ENCODE peak calls at places on chromosome 19, in four cellular contexts. C is hypothalamus, V is astrocyte of the spinal cord, M is psoas muscle. S is an unnamed sample.

GRCh38 chr19:31346184-31346583 is 3.1 kb downstream of the TSHZ3 start:
- DNase-seq in V (no peak), C (no peak), M (no peak), S (no peak)

GRCh38 chr19:30968841-30969399 is 380.3 kb downstream of the TSHZ3 start:
- DNase-seq in V (no peak), C (no peak), M (no peak), S (no peak)

GRCh38 chr19:34503546-34504272 is 22.2 kb downstream of the WTIP start:
- DNase-seq in V (no peak), C (no peak), M (no peak), S (no peak)

GRCh38 chr19:43534811-43535761 is 2.1 kb downstream of the ZNF575 start:
- DNase-seq in C (peak), V (peak), M (peak), S (peak)

GRCh38 chr19:13526552-13526951 is 20.3 kb upstream of the CACNA1A start:
- DNase-seq in V (no peak), M (no peak), C (no peak), S (peak)

GRCh38 chr19:31338069-31338767 is 11.0 kb downstream of the TSHZ3 start:
- DNase-seq in C (no peak), V (peak), M (peak), S (peak)

GRCh38 chr19:1259873-1260748 is 9.0 kb upstream of the CIRBP start:
- DNase-seq in V (no peak), M (no peak), C (no peak), S (no peak)

GRCh38 chr19:5075603-5076002 is 106.7 kb downstream of the KDM4B start:
- DNase-seq in V (no peak), C (no peak), M (no peak), S (no peak)

GRCh38 chr19:28793391-28794168 is 419.4 kb downstream of the UQCRFS1 start:
- DNase-seq in V (no peak), M (no peak), C (no peak), S (no peak)

GRCh38 chr19:54164369-54165068 is 5.0 kb upstream of the LENG1 start:
- DNase-seq in C (no peak), M (peak), V (no peak), S (peak)

GRCh38 chr19:771332-771785 is 20.4 kb downstream of the MISP start:
- DNase-seq in M (peak), V (peak), C (no peak), S (peak)

GRCh38 chr19:40607311-40607871 is 6.2 kb downstream of the LTBP4 start:
- DNase-seq in V (no peak), M (no peak), C (no peak), S (no peak)

GRCh38 chr19:15448014-15448777 is 1.6 kb downstream of the WIZ start:
- DNase-seq in M (peak), V (no peak), C (no peak), S (no peak)

GRCh38 chr19:21148681-21149080 is 6.8 kb downstream of the ZNF431 start:
- DNase-seq in C (no peak), V (no peak), M (no peak), S (no peak)

GRCh38 chr19:51470966-51471365 is 7.4 kb upstream of the CEACAM18 start:
- DNase-seq in V (no peak), C (no peak), M (no peak), S (no peak)

GRCh38 chr19:48480151-48480475 is 10.9 kb downstream of the CYTH2 start:
- DNase-seq in C (peak), V (peak), M (peak), S (no peak)

GRCh38 chr19:5686647-5687359 is 3.3 kb upstream of the RPL36 start:
- DNase-seq in C (peak), V (peak), M (peak), S (peak)

GRCh38 chr19:30457484-30457883 is 85.3 kb downstream of the ZNF536 start:
- DNase-seq in V (no peak), M (no peak), C (no peak), S (no peak)

GRCh38 chr19:57269515-57270250 is 10.6 kb upstream of the ZNF460 start:
- DNase-seq in C (no peak), M (no peak), V (peak), S (peak)

GRCh38 chr19:44680536-44680935 is 9.3 kb downstream of the CEACAM19 start:
- DNase-seq in V (no peak), M (peak), C (no peak), S (no peak)

GRCh38 chr19:18229474-18229873 is 3.2 kb upstream of the PDE4C start:
- DNase-seq in V (no peak), M (no peak), C (no peak), S (no peak)

GRCh38 chr19:30307191-30307974 is 64.8 kb upstream of the ZNF536 start:
- DNase-seq in V (no peak), C (no peak), M (no peak), S (no peak)

GRCh38 chr19:17441241-17442135 is 7.0 kb downstream of the TMEM221 start:
- DNase-seq in C (no peak), M (no peak), V (peak), S (no peak)

GRCh38 chr19:6457958-6458694 is 1.5 kb downstream of the SLC25A23 start:
- DNase-seq in C (no peak), M (no peak), V (no peak), S (no peak)

GRCh38 chr19:2260341-2260751 is 4.1 kb upstream of the JSRP1 start:
- DNase-seq in V (no peak), C (no peak), M (no peak), S (no peak)

GRCh38 chr19:44796701-44797115 is 12.2 kb upstream of the BCAM start:
- DNase-seq in M (no peak), C (no peak), V (peak), S (peak)

GRCh38 chr19:40685563-40685962 is 4.9 kb downstream of the NUMBL start:
- DNase-seq in C (no peak), V (no peak), M (no peak), S (no peak)

GRCh38 chr19:47381653-47382279 is 32.7 kb downstream of the DHX34 start:
- DNase-seq in C (no peak), M (no peak), V (no peak), S (no peak)

GRCh38 chr19:42178791-42179500 is 38.5 kb downstream of the DEDD2 start:
- DNase-seq in M (no peak), V (no peak), C (no peak), S (no peak)

GRCh38 chr19:37936166-37936565 is 29.2 kb downstream of the SIPA1L3 start:
- DNase-seq in C (no peak), V (no peak), M (no peak), S (no peak)

GRCh38 chr19:3516675-3517207 is 10.6 kb downstream of the FZR1 start:
- DNase-seq in M (no peak), C (no peak), V (no peak), S (no peak)

GRCh38 chr19:44635581-44636438 is 7.9 kb upstream of the PVR start:
- DNase-seq in C (no peak), M (no peak), V (peak), S (peak)

GRCh38 chr19:40674291-40674690 is 16.2 kb downstream of the NUMBL start:
- DNase-seq in V (peak), M (no peak), C (no peak), S (no peak)

GRCh38 chr19:12578641-12579040 is 27.4 kb upstream of the ZNF564 start:
- DNase-seq in V (no peak), C (no peak), M (no peak), S (no peak)

GRCh38 chr19:9801976-9802375 is 16.9 kb downstream of the FBXL12 start:
- DNase-seq in C (no peak), V (no peak), M (no peak), S (no peak)

GRCh38 chr19:3547301-3547731 is 8.3 kb downstream of the TEKTIP1 start:
- DNase-seq in V (no peak), C (no peak), M (no peak), S (no peak)

GRCh38 chr19:18529782-18530181 is 7.9 kb upstream of the ELL start:
- DNase-seq in C (no peak), V (no peak), M (no peak), S (no peak)

GRCh38 chr19:54421521-54421920 is 6.3 kb downstream of the TTYH1 start:
- DNase-seq in V (no peak), C (no peak), M (no peak), S (no peak)